ENCODE peak calls at places on chromosomes 12 and 14, in seven cellular contexts. One of them, this sample, is unnamed.

GRCh38 chr12:62191747-62192485 is 68.3 kb upstream of the USP15 start:
- DNase-seq in hepatocyte: peak; percentile 34
- DNase-seq in neuronal stem cell: no peak
- DNase-seq in naive thymus-derived CD4-positive, alpha-beta T cell: no peak
- DNase-seq in transverse colon: no peak
- DNase-seq in heart right ventricle: no peak
- DNase-seq in pancreas: peak; percentile 75
- DNase-seq in this sample: peak; percentile 11

GRCh38 chr12:66903782-66904396 is 225.0 kb upstream of the GRIP1 start:
- DNase-seq in hepatocyte: no peak
- DNase-seq in neuronal stem cell: no peak
- DNase-seq in naive thymus-derived CD4-positive, alpha-beta T cell: peak; percentile 17
- DNase-seq in transverse colon: no peak
- DNase-seq in heart right ventricle: no peak
- DNase-seq in pancreas: no peak
- DNase-seq in this sample: no peak

GRCh38 chr14:32696325-32697101 is 242.2 kb upstream of the NPAS3 start:
- DNase-seq in hepatocyte: no peak
- DNase-seq in neuronal stem cell: no peak
- DNase-seq in naive thymus-derived CD4-positive, alpha-beta T cell: no peak
- DNase-seq in transverse colon: no peak
- DNase-seq in heart right ventricle: no peak
- DNase-seq in pancreas: no peak
- DNase-seq in this sample: no peak

GRCh38 chr12:11228268-11228879 is 41.1 kb downstream of the PRB3 start:
- DNase-seq in hepatocyte: peak; percentile 63
- DNase-seq in neuronal stem cell: peak; percentile 47
- DNase-seq in naive thymus-derived CD4-positive, alpha-beta T cell: peak; percentile 3
- DNase-seq in transverse colon: peak; percentile 37
- DNase-seq in heart right ventricle: no peak
- DNase-seq in pancreas: no peak
- DNase-seq in this sample: peak; percentile 7

GRCh38 chr14:78254911-78255431 is 84.8 kb downstream of the NRXN3 start:
- DNase-seq in hepatocyte: no peak
- DNase-seq in neuronal stem cell: no peak
- DNase-seq in naive thymus-derived CD4-positive, alpha-beta T cell: no peak
- DNase-seq in transverse colon: no peak
- DNase-seq in heart right ventricle: no peak
- DNase-seq in pancreas: no peak
- DNase-seq in this sample: peak; percentile 93

GRCh38 chr14:102779574-102780315 is 2.5 kb downstream of the TRAF3 start:
- DNase-seq in hepatocyte: no peak
- DNase-seq in neuronal stem cell: no peak
- DNase-seq in naive thymus-derived CD4-positive, alpha-beta T cell: no peak
- DNase-seq in transverse colon: no peak
- DNase-seq in heart right ventricle: no peak
- DNase-seq in pancreas: no peak
- DNase-seq in this sample: no peak

GRCh38 chr12:68784015-68784414 is 24.0 kb upstream of the MDM2 start:
- DNase-seq in hepatocyte: no peak
- DNase-seq in neuronal stem cell: no peak
- DNase-seq in naive thymus-derived CD4-positive, alpha-beta T cell: no peak
- DNase-seq in transverse colon: no peak
- DNase-seq in heart right ventricle: no peak
- DNase-seq in pancreas: no peak
- DNase-seq in this sample: no peak

GRCh38 chr14:38208825-38209562 is 1.3 kb downstream of the SSTR1 start:
- DNase-seq in hepatocyte: peak; percentile 84
- DNase-seq in neuronal stem cell: peak; percentile 26
- DNase-seq in naive thymus-derived CD4-positive, alpha-beta T cell: no peak
- DNase-seq in transverse colon: peak; percentile 83
- DNase-seq in heart right ventricle: peak; percentile 6
- DNase-seq in pancreas: peak; percentile 91
- DNase-seq in this sample: no peak

GRCh38 chr12:21453312-21453852 is 15.9 kb downstream of the PYROXD1 start:
- DNase-seq in hepatocyte: no peak
- DNase-seq in neuronal stem cell: no peak
- DNase-seq in naive thymus-derived CD4-positive, alpha-beta T cell: no peak
- DNase-seq in transverse colon: no peak
- DNase-seq in heart right ventricle: no peak
- DNase-seq in pancreas: no peak
- DNase-seq in this sample: no peak

DNA sequence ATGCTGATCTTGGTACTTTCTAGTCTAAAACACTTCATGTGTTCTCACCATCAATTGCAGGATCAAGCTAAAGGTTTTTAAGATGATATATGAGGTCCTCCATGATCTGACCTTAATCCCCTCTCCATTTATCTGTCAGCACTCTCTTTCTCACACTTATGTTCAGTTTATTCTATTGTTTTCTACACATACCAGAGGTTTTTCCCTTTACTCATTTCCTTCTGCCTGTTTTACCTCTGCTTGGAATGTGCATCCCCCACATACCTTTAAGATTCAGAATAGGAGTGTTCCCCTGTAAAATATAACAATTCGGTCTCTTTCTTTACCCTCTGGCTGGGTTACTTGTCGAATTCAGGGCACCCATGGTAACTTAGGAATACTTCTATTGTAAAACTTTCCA is 219.1 kb upstream of the PKP2 start:
- DNase-seq in hepatocyte: no peak
- DNase-seq in neuronal stem cell: no peak
- DNase-seq in naive thymus-derived CD4-positive, alpha-beta T cell: no peak
- DNase-seq in transverse colon: no peak
- DNase-seq in heart right ventricle: no peak
- DNase-seq in pancreas: no peak
- DNase-seq in this sample: peak; percentile 2
- H3K9me3 ChIP-seq in hepatocyte: no peaks in the 10 kb centered on the region
- H3K9me3 ChIP-seq in neuronal stem cell: no peaks in the 10 kb centered on the region
- H3K9me3 ChIP-seq in naive thymus-derived CD4-positive, alpha-beta T cell: no peaks in the 10 kb centered on the region
- H3K9me3 ChIP-seq in transverse colon: no peaks in the 10 kb centered on the region
- H3K9me3 ChIP-seq in heart right ventricle: no peaks in the 10 kb centered on the region
- H3K9me3 ChIP-seq in pancreas: no peaks in the 10 kb centered on the region
- H3K9me3 ChIP-seq in this sample: no peaks in the 10 kb centered on the region

GRCh38 chr12:108156717-108157116 is 27.6 kb downstream of the WSCD2 start:
- DNase-seq in hepatocyte: no peak
- DNase-seq in neuronal stem cell: no peak
- DNase-seq in naive thymus-derived CD4-positive, alpha-beta T cell: no peak
- DNase-seq in transverse colon: no peak
- DNase-seq in heart right ventricle: no peak
- DNase-seq in pancreas: no peak
- DNase-seq in this sample: no peak
- H3K27ac ChIP-seq in hepatocyte: no peak overlapping the region
- H3K27ac ChIP-seq in neuronal stem cell: no peak overlapping the region
- H3K27ac ChIP-seq in naive thymus-derived CD4-positive, alpha-beta T cell: no peak overlapping the region
- H3K27ac ChIP-seq in transverse colon: no peak overlapping the region
- H3K27ac ChIP-seq in heart right ventricle: no peak overlapping the region
- H3K27ac ChIP-seq in pancreas: no peak overlapping the region
- H3K27ac ChIP-seq in this sample: no peak overlapping the region

GRCh38 chr14:85766295-85766694 is 236.4 kb downstream of the FLRT2 start:
- DNase-seq in hepatocyte: no peak
- DNase-seq in neuronal stem cell: no peak
- DNase-seq in naive thymus-derived CD4-positive, alpha-beta T cell: no peak
- DNase-seq in transverse colon: no peak
- DNase-seq in heart right ventricle: no peak
- DNase-seq in pancreas: no peak
- DNase-seq in this sample: no peak

GRCh38 chr14:85764809-85765208 is 234.9 kb downstream of the FLRT2 start:
- DNase-seq in hepatocyte: no peak
- DNase-seq in neuronal stem cell: no peak
- DNase-seq in naive thymus-derived CD4-positive, alpha-beta T cell: no peak
- DNase-seq in transverse colon: no peak
- DNase-seq in heart right ventricle: no peak
- DNase-seq in pancreas: no peak
- DNase-seq in this sample: no peak

GRCh38 chr14:85762523-85762922 is 232.6 kb downstream of the FLRT2 start:
- DNase-seq in hepatocyte: no peak
- DNase-seq in neuronal stem cell: peak; percentile 57
- DNase-seq in naive thymus-derived CD4-positive, alpha-beta T cell: no peak
- DNase-seq in transverse colon: no peak
- DNase-seq in heart right ventricle: no peak
- DNase-seq in pancreas: no peak
- DNase-seq in this sample: no peak
- H3K4me1 ChIP-seq in hepatocyte: no peaks in the 10 kb centered on the region
- H3K4me1 ChIP-seq in neuronal stem cell: peaks cover 10% of the 10 kb centered on the region
- H3K4me1 ChIP-seq in naive thymus-derived CD4-positive, alpha-beta T cell: no peaks in the 10 kb centered on the region
- H3K4me1 ChIP-seq in transverse colon: no peaks in the 10 kb centered on the region
- H3K4me1 ChIP-seq in heart right ventricle: no peaks in the 10 kb centered on the region
- H3K4me1 ChIP-seq in pancreas: no peaks in the 10 kb centered on the region
- H3K4me1 ChIP-seq in this sample: no peaks in the 10 kb centered on the region

GRCh38 chr14:21694425-21694824 is 20.8 kb upstream of the OR4E1 start:
- DNase-seq in hepatocyte: no peak
- DNase-seq in neuronal stem cell: no peak
- DNase-seq in naive thymus-derived CD4-positive, alpha-beta T cell: no peak
- DNase-seq in transverse colon: no peak
- DNase-seq in heart right ventricle: no peak
- DNase-seq in pancreas: no peak
- DNase-seq in this sample: no peak
- H3K9me3 ChIP-seq in hepatocyte: no peaks in the 10 kb centered on the region
- H3K9me3 ChIP-seq in neuronal stem cell: no peaks in the 10 kb centered on the region
- H3K9me3 ChIP-seq in naive thymus-derived CD4-positive, alpha-beta T cell: no peaks in the 10 kb centered on the region
- H3K9me3 ChIP-seq in transverse colon: no peaks in the 10 kb centered on the region
- H3K9me3 ChIP-seq in heart right ventricle: no peaks in the 10 kb centered on the region
- H3K9me3 ChIP-seq in pancreas: no peaks in the 10 kb centered on the region
- H3K9me3 ChIP-seq in this sample: no peaks in the 10 kb centered on the region